ENCODE peak calls at places on chromosomes 12 and 14, in eight cellular contexts. S, L, X, A, N, C, G and Q are unnamed samples.

GRCh38 chr14:97485172-97485571 is 688.0 kb downstream of the VRK1 start:
- DNase-seq in S (no peak), L (no peak), X (no peak), A (no peak), N (no peak), C (no peak), G (no peak), Q (no peak)

GRCh38 chr12:55057466-55057865 is 37.7 kb downstream of the NEUROD4 start:
- DNase-seq in S (no peak), L (no peak), X (no peak), A (no peak), N (no peak), C (no peak), G (no peak), Q (no peak)

GRCh38 chr12:132828706-132829534 is at the start of gene GOLGA3:
- DNase-seq in S (peak; percentile 97), L (peak; percentile 93), X (peak; percentile 100), A (peak; percentile 82), N (peak; percentile 77), C (peak; percentile 96), G (peak; percentile 96), Q (peak; percentile 94)

GRCh38 chr14:105146976-105147700 is 21.4 kb downstream of the JAG2 start:
- DNase-seq in S (no peak), L (no peak), X (peak; percentile 65), A (no peak), N (no peak), C (no peak), G (no peak), Q (no peak)

GRCh38 chr12:132094269-132094891 is 49.7 kb downstream of the DDX51 start:
- DNase-seq in S (no peak), L (no peak), X (peak; percentile 40), A (no peak), N (no peak), C (no peak), G (no peak), Q (no peak)

GRCh38 chr12:32918890-32919791 is 22.6 kb upstream of the PKP2 start:
- DNase-seq in S (no peak), L (peak; percentile 9), X (peak; percentile 36), A (no peak), N (no peak), C (peak; percentile 93), G (no peak), Q (no peak)

GRCh38 chr14:30223385-30223785 is 295.7 kb upstream of the PRKD1 start:
- DNase-seq in S (peak; percentile 73), L (peak; percentile 32), X (no peak), A (peak; percentile 87), N (peak; percentile 49), C (peak; percentile 94), G (peak; percentile 11), Q (peak; percentile 33)

GRCh38 chr12:95940514-95940913 is 1.9 kb downstream of the CCDC38 start:
- DNase-seq in S (no peak), L (no peak), X (no peak), A (no peak), N (no peak), C (no peak), G (no peak), Q (no peak)

GRCh38 chr12:153080-153746 is 60.7 kb downstream of the SLC6A12 start:
- DNase-seq in S (peak; percentile 84), L (peak; percentile 56), X (peak; percentile 95), A (no peak), N (no peak), C (peak; percentile 23), G (peak; percentile 78), Q (peak; percentile 64)

GRCh38 chr14:53668861-53669260 is 287.8 kb downstream of the BMP4 start:
- DNase-seq in S (no peak), L (no peak), X (no peak), A (no peak), N (peak; percentile 67), C (peak; percentile 73), G (no peak), Q (no peak)

DNA sequence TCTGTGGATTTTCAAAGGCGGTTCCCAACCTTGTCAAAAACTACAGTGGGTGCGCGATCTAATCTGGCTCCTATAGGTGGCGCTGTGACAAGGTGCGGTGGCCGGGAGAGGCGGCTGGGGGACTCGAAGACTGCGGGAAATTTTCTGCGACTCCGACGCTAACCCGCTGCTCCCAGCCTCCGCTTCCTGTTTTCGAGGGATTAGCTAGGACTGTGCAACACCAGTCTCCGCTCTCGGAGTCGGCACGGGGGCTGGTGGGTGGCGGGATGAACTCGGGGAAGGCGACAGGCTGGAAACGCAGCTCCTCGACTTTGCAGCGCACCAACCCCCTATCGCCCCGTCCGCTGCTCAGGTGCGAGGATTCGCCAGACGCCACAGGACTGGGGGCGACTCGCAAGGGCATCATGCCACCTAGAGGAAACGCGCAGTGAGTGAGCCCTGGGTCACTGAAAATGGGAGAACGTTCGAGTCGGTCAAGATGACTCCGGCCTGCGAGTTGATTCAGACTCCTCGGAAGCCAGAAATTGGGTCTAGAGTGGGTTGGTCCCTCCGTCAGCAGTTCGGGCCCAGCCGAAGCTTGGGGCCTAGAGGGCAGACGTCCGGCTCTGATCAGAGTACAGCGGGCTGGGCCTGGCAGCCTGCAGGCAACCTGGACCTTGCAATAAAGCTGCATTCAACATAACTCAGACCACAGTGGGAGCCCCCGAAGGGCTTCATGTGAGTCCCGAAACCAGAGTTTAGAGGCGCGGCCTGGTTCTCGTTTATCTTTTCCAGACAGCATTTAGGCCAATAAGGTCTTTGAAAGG is 5.5 kb upstream of the PAX9 start:
- DNase-seq in S (peak; percentile 67), L (no peak), X (peak; percentile 86), A (no peak), N (no peak), C (no peak), G (peak; percentile 32), Q (no peak)
- H3K4me3 ChIP-seq in S (no peak overlapping the region), L (peak overlapping the region; percentile 11), X (peak overlapping the region; percentile 32), A (no peak overlapping the region), N (no peak overlapping the region), C (peak overlapping the region; percentile 3), G (no peak overlapping the region), Q (peak overlapping the region; percentile 60)

GRCh38 chr14:28671425-28671824 is 95.2 kb upstream of the FOXG1 start:
- DNase-seq in S (no peak), L (no peak), X (no peak), A (no peak), N (no peak), C (peak; percentile 81), G (no peak), Q (no peak)

GRCh38 chr14:28661171-28661772 is 105.3 kb upstream of the FOXG1 start:
- DNase-seq in S (no peak), L (no peak), X (peak; percentile 22), A (no peak), N (no peak), C (peak; percentile 97), G (no peak), Q (no peak)

GRCh38 chr14:28666961-28667360 is 99.6 kb upstream of the FOXG1 start:
- DNase-seq in S (no peak), L (no peak), X (no peak), A (no peak), N (no peak), C (peak; percentile 56), G (no peak), Q (no peak)
- H3K4me3 ChIP-seq in S (no peak overlapping the region), L (no peak overlapping the region), X (no peak overlapping the region), A (no peak overlapping the region), N (no peak overlapping the region), C (no peak overlapping the region), G (no peak overlapping the region), Q (no peak overlapping the region)

DNA sequence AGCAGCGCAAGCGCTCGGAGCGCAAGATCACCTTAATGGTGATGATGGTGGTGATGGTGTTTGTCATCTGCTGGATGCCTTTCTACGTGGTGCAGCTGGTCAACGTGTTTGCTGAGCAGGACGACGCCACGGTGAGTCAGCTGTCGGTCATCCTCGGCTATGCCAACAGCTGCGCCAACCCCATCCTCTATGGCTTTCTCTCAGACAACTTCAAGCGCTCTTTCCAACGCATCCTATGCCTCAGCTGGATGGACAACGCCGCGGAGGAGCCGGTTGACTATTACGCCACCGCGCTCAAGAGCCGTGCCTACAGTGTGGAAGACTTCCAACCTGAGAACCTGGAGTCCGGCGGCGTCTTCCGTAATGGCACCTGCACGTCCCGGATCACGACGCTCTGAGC is 2.5 kb downstream of the SSTR1 start:
- DNase-seq in S (no peak), L (no peak), X (no peak), A (no peak), N (peak; percentile 69), C (peak; percentile 42), G (no peak), Q (peak; percentile 18)
- H3K4me3 ChIP-seq in S (peak overlapping the region; percentile 46), L (peak overlapping the region; percentile 47), X (peak overlapping the region; percentile 4), A (peak overlapping the region; percentile 65), N (peak overlapping the region; percentile 84), C (peak overlapping the region; percentile 21), G (no peak overlapping the region), Q (peak overlapping the region; percentile 62)

GRCh38 chr14:34699873-34700621 is 14.3 kb downstream of the CFL2 start:
- DNase-seq in S (no peak), L (no peak), X (no peak), A (peak; percentile 81), N (peak; percentile 78), C (peak; percentile 89), G (no peak), Q (no peak)
- H3K4me3 ChIP-seq in S (no peak overlapping the region), L (no peak overlapping the region), X (no peak overlapping the region), A (no peak overlapping the region), N (no peak overlapping the region), C (no peak overlapping the region), G (no peak overlapping the region), Q (peak overlapping the region; percentile 5)

GRCh38 chr14:100060766-100061165 is 4.5 kb upstream of the EVL start:
- DNase-seq in S (no peak), L (no peak), X (no peak), A (no peak), N (no peak), C (no peak), G (no peak), Q (no peak)
- H3K4me3 ChIP-seq in S (no peak overlapping the region), L (no peak overlapping the region), X (no peak overlapping the region), A (no peak overlapping the region), N (no peak overlapping the region), C (no peak overlapping the region), G (no peak overlapping the region), Q (no peak overlapping the region)

GRCh38 chr14:61567838-61568571 is 127.3 kb upstream of the HIF1A start:
- DNase-seq in S (no peak), L (peak; percentile 68), X (peak; percentile 64), A (no peak), N (no peak), C (no peak), G (no peak), Q (no peak)
- H3K4me3 ChIP-seq in S (peak overlapping the region; percentile 36), L (peak overlapping the region; percentile 9), X (peak overlapping the region; percentile 40), A (no peak overlapping the region), N (no peak overlapping the region), C (no peak overlapping the region), G (no peak overlapping the region), Q (peak overlapping the region; percentile 48)